ENCODE peak calls at places on chromosome 20, in eight cellular contexts. G, O, B, L, A, E, T and H are unnamed samples.

GRCh38 chr20:1130849-1131248 is 12.4 kb downstream of the PSMF1 start:
- DNase-seq in A (no peak), B (no peak), O (peak; percentile 22), T (peak; percentile 24), L (no peak), G (no peak), E (no peak), H (peak; percentile 31)

GRCh38 chr20:49979030-49979832 is 3.5 kb upstream of the SNAI1 start:
- DNase-seq in T (peak; percentile 52), A (no peak), O (peak; percentile 64), G (peak; percentile 59), L (peak; percentile 27), E (peak; percentile 62), B (peak; percentile 62), H (no peak)

GRCh38 chr20:57662313-57663240 is 42.4 kb upstream of the ZBP1 start:
- DNase-seq in A (no peak), G (no peak), T (no peak), L (no peak), B (no peak), E (no peak), O (no peak), H (no peak)

GRCh38 chr20:20637998-20638397 is 74.4 kb downstream of the RALGAPA2 start:
- DNase-seq in G (no peak), B (no peak), E (no peak), T (no peak), L (no peak), O (no peak), A (no peak), H (no peak)

GRCh38 chr20:14915356-14915755 is 577.9 kb upstream of the FLRT3 start:
- DNase-seq in E (no peak), B (no peak), A (no peak), O (no peak), L (no peak), T (no peak), G (no peak), H (no peak)

GRCh38 chr20:44616604-44616964 is 34.2 kb downstream of the PKIG start:
- DNase-seq in L (no peak), A (no peak), E (no peak), G (no peak), O (no peak), B (no peak), T (no peak), H (no peak)

GRCh38 chr20:49753133-49753532 is 39.5 kb upstream of the B4GALT5 start:
- DNase-seq in B (no peak), L (no peak), A (no peak), O (no peak), G (no peak), E (no peak), T (no peak), H (no peak)

GRCh38 chr20:51800132-51800721 is 2.1 kb downstream of the SALL4 start:
- DNase-seq in A (no peak), B (peak; percentile 64), G (peak; percentile 11), E (peak; percentile 80), O (peak; percentile 27), L (peak; percentile 4), T (peak; percentile 35), H (no peak)

GRCh38 chr20:32543570-32544259 is 41.4 kb downstream of the NOL4L start:
- DNase-seq in G (no peak), E (no peak), T (no peak), B (no peak), O (no peak), A (no peak), L (no peak), H (no peak)

GRCh38 chr20:6045566-6045965 is 8.3 kb downstream of the LRRN4 start:
- DNase-seq in T (no peak), L (no peak), B (peak; percentile 66), G (no peak), O (no peak), E (no peak), A (no peak), H (no peak)

GRCh38 chr20:51434556-51435256 is 107.8 kb downstream of the NFATC2 start:
- DNase-seq in L (no peak), O (no peak), A (no peak), E (no peak), T (no peak), G (no peak), B (peak; percentile 61), H (no peak)

GRCh38 chr20:23369424-23369823 is 7.4 kb downstream of the GZF1 start:
- DNase-seq in T (no peak), B (no peak), L (no peak), E (no peak), G (no peak), A (no peak), O (no peak), H (no peak)

GRCh38 chr20:13279171-13279570 is 58.1 kb downstream of the ISM1 start:
- DNase-seq in B (peak; percentile 61), A (no peak), L (no peak), G (no peak), O (no peak), E (no peak), T (no peak), H (no peak)

GRCh38 chr20:34268851-34269668 is 27.8 kb downstream of the ASIP start:
- DNase-seq in A (no peak), T (no peak), O (peak; percentile 16), B (peak; percentile 33), E (peak; percentile 25), G (no peak), L (no peak), H (no peak)

GRCh38 chr20:2305946-2306345 is 10.1 kb downstream of the TGM3 start:
- DNase-seq in G (no peak), T (no peak), L (no peak), E (no peak), O (no peak), A (no peak), B (no peak), H (no peak)

GRCh38 chr20:63394069-63394468 is 32.9 kb upstream of the CHRNA4 start:
- DNase-seq in B (no peak), T (no peak), L (no peak), E (no peak), A (peak; percentile 30), G (no peak), O (no peak), H (no peak)

GRCh38 chr20:63173552-63174191 is 42.3 kb downstream of the YTHDF1 start:
- DNase-seq in E (no peak), L (no peak), A (no peak), B (no peak), G (no peak), O (no peak), T (no peak), H (no peak)

GRCh38 chr20:55390791-55391190 is 614.5 kb downstream of the CBLN4 start:
- DNase-seq in E (no peak), G (no peak), O (no peak), A (no peak), T (no peak), L (no peak), B (no peak), H (no peak)

GRCh38 chr20:33005132-33005566 is 916 bp upstream of the SUN5 start:
- DNase-seq in E (peak; percentile 29), T (no peak), O (no peak), G (no peak), B (no peak), A (no peak), L (no peak), H (no peak)

GRCh38 chr20:63163596-63164560 is 52.1 kb downstream of the YTHDF1 start:
- DNase-seq in T (no peak), L (no peak), O (no peak), A (peak; percentile 30), E (no peak), G (peak; percentile 81), B (no peak), H (no peak)

GRCh38 chr20:57964011-57964862 is 254.4 kb upstream of the PMEPA1 start:
- DNase-seq in L (no peak), B (peak; percentile 56), G (peak; percentile 42), E (no peak), T (no peak), A (peak; percentile 62), O (no peak), H (peak; percentile 45)

GRCh38 chr20:21557246-21557982 is 43.5 kb upstream of the NKX2-2 start:
- DNase-seq in E (no peak), G (no peak), T (no peak), A (no peak), B (no peak), L (no peak), O (no peak), H (no peak)

GRCh38 chr20:47198254-47198671 is 158.2 kb downstream of the ZMYND8 start:
- DNase-seq in L (no peak), B (no peak), E (no peak), G (no peak), O (no peak), A (no peak), T (no peak), H (no peak)

GRCh38 chr20:22492497-22492896 is 91.9 kb downstream of the FOXA2 start:
- DNase-seq in T (no peak), A (no peak), G (no peak), L (no peak), E (no peak), O (no peak), B (no peak), H (no peak)

GRCh38 chr20:6976535-6976934 is 209.0 kb downstream of the BMP2 start:
- DNase-seq in G (no peak), T (no peak), A (no peak), B (no peak), O (no peak), E (no peak), L (no peak), H (no peak)

GRCh38 chr20:49706548-49707517 is 6.8 kb downstream of the B4GALT5 start:
- DNase-seq in B (no peak), O (no peak), A (no peak), G (no peak), E (no peak), L (no peak), T (no peak), H (no peak)

GRCh38 chr20:18258126-18258860 is 30.0 kb upstream of the ZNF133 start:
- DNase-seq in O (no peak), T (no peak), A (no peak), B (peak; percentile 11), G (no peak), L (no peak), E (no peak), H (no peak)

GRCh38 chr20:4835244-4836177 is 113.8 kb downstream of the PRND start:
- DNase-seq in B (peak; percentile 43), T (no peak), O (no peak), L (no peak), A (peak; percentile 43), E (no peak), G (no peak), H (no peak)

GRCh38 chr20:36483919-36484808 is 57.2 kb upstream of the MYL9 start:
- DNase-seq in A (no peak), B (no peak), T (no peak), G (no peak), O (no peak), E (no peak), L (no peak), H (no peak)

GRCh38 chr20:49694450-49695071 is 19.1 kb downstream of the B4GALT5 start:
- DNase-seq in L (no peak), A (no peak), T (no peak), E (no peak), B (no peak), G (no peak), O (no peak), H (no peak)

GRCh38 chr20:11992426-11992825 is 74.7 kb downstream of the BTBD3 start:
- DNase-seq in O (no peak), A (no peak), B (no peak), L (no peak), E (no peak), T (no peak), G (no peak), H (peak; percentile 74)